ENCODE peak calls at places on chromosomes 7 and 10, in ten cellular contexts. M, R, D, N, F, O, C, X, G and B are unnamed samples.

GRCh38 chr7:77338883-77339629 is 77.1 kb downstream of the GSAP start:
- DNase-seq in X (no peak), R (no peak), O (peak), N (no peak), F (no peak), C (no peak), M (no peak), D (no peak), G (no peak), B (no peak)

GRCh38 chr10:103922659-103923058 is 4.7 kb upstream of the STN1 start:
- DNase-seq in C (no peak), F (no peak), O (no peak), X (no peak), G (no peak), N (no peak), R (no peak), M (no peak), D (no peak), B (no peak)

GRCh38 chr10:49435225-49435624 is 39.3 kb upstream of the DRGX start:
- DNase-seq in C (no peak), R (no peak), F (no peak), N (no peak), O (no peak), X (no peak), D (no peak), G (no peak), M (no peak), B (no peak)

GRCh38 chr7:36224916-36225858 is 72.1 kb downstream of the EEPD1 start:
- DNase-seq in X (no peak), R (no peak), N (no peak), M (no peak), G (no peak), F (no peak), D (no peak), C (no peak), O (peak), B (no peak)

GRCh38 chr10:103759100-103759781 is 96.1 kb downstream of the SH3PXD2A start:
- DNase-seq in M (no peak), F (peak), D (peak), R (peak), N (no peak), O (peak), X (peak), C (no peak), G (no peak), B (peak)

GRCh38 chr10:98321203-98321780 is 53.3 kb upstream of the LOXL4 start:
- DNase-seq in F (no peak), O (no peak), D (no peak), M (no peak), C (no peak), G (no peak), N (no peak), X (no peak), R (no peak), B (no peak)

GRCh38 chr10:110852897-110853296 is 18.8 kb upstream of the PDCD4 start:
- DNase-seq in F (no peak), X (no peak), N (no peak), M (no peak), D (no peak), O (no peak), G (no peak), C (no peak), R (no peak), B (no peak)

GRCh38 chr10:64535131-64535867 is 1014.1 kb downstream of the REEP3 start:
- DNase-seq in X (no peak), O (no peak), G (no peak), N (no peak), R (no peak), C (no peak), M (no peak), D (no peak), F (no peak), B (no peak)

GRCh38 chr7:68147621-68148238 is 1151.1 kb downstream of the TYW1 start:
- DNase-seq in X (no peak), O (no peak), C (no peak), M (no peak), N (no peak), D (no peak), G (no peak), R (no peak), F (no peak), B (no peak)

GRCh38 chr7:141634065-141634464 is 67.9 kb downstream of the DENND11 start:
- DNase-seq in R (no peak), N (no peak), D (no peak), G (no peak), O (no peak), X (no peak), F (no peak), C (no peak), M (no peak), B (no peak)

GRCh38 chr7:76294344-76295024 is 8.0 kb upstream of the HSPB1 start:
- DNase-seq in G (peak), F (peak), D (no peak), R (peak), C (no peak), N (no peak), O (peak), M (no peak), X (peak), B (peak)

GRCh38 chr10:33057620-33058019 is 99.6 kb upstream of the ITGB1 start:
- DNase-seq in D (no peak), G (no peak), C (no peak), O (no peak), N (no peak), M (no peak), R (no peak), F (no peak), X (no peak), B (no peak)

GRCh38 chr10:100653957-100654834 is 91.2 kb upstream of the PAX2 start:
- DNase-seq in C (no peak), N (peak), F (no peak), R (no peak), X (no peak), M (no peak), G (no peak), D (no peak), O (peak), B (no peak)

GRCh38 chr10:52979295-52980025 is 206.9 kb upstream of the MBL2 start:
- DNase-seq in R (no peak), O (no peak), M (no peak), N (no peak), D (no peak), C (no peak), F (no peak), G (no peak), X (no peak), B (no peak)

GRCh38 chr7:91212592-91212991 is 51.6 kb upstream of the FZD1 start:
- DNase-seq in D (no peak), C (no peak), N (no peak), G (no peak), M (no peak), F (no peak), O (no peak), R (no peak), X (no peak), B (no peak)

GRCh38 chr10:43322769-43323168 is 48.7 kb upstream of the FXYD4 start:
- DNase-seq in M (peak), O (no peak), X (no peak), C (peak), D (peak), R (peak), G (no peak), F (peak), N (peak), B (no peak)

GRCh38 chr10:30940279-30940678 is 91.4 kb downstream of the ZNF438 start:
- DNase-seq in G (no peak), F (no peak), X (no peak), N (no peak), M (no peak), C (no peak), R (no peak), O (no peak), D (no peak), B (no peak)

GRCh38 chr10:48509974-48510692 is 94.7 kb downstream of the ARHGAP22 start:
- DNase-seq in X (peak), N (no peak), M (no peak), C (no peak), R (no peak), O (no peak), G (no peak), F (no peak), D (peak), B (peak)

GRCh38 chr10:44975487-44976331 is 2.9 kb downstream of the DEPP1 start:
- DNase-seq in R (peak), D (no peak), X (no peak), M (no peak), O (peak), G (no peak), F (no peak), C (no peak), N (no peak), B (peak)

GRCh38 chr10:21584834-21585530 is 51.0 kb downstream of the MLLT10 start:
- DNase-seq in F (no peak), R (no peak), X (no peak), D (no peak), M (no peak), O (no peak), N (no peak), G (no peak), C (no peak), B (no peak)

GRCh38 chr7:65554-65953 is 126.8 kb upstream of the FAM20C start:
- DNase-seq in M (no peak), C (no peak), N (no peak), R (no peak), F (no peak), O (peak), X (no peak), D (no peak), G (no peak), B (no peak)

GRCh38 chr10:35413985-35414861 is 77.9 kb downstream of the CCNY start:
- DNase-seq in N (no peak), D (no peak), X (no peak), G (no peak), O (no peak), F (no peak), M (no peak), C (no peak), R (no peak), B (no peak)